ENCODE peak calls at places on chromosomes 16 and 17, in five cellular contexts. L is aorta, T is adipocyte, D is breast epithelium, R is PC-3. Q is an unnamed sample. For H3K4me1, the result is how much of the 10 kb centered on the place peaks cover.

GRCh38 chr16:54283735-54284318 is 2.8 kb downstream of the IRX3 start:
- DNase-seq in L (no peak), T (no peak), D (no peak), R (no peak), Q (no peak)

GRCh38 chr16:9932919-9933653 is 249.1 kb downstream of the GRIN2A start:
- DNase-seq in L (no peak), T (no peak), D (no peak), R (no peak), Q (no peak)

GRCh38 chr17:72942594-72942993 is 149.9 kb downstream of the SLC39A11 start:
- DNase-seq in L (no peak), T (no peak), D (no peak), R (no peak), Q (no peak)

GRCh38 chr16:88504489-88505404 is 51.7 kb downstream of the ZFPM1 start:
- DNase-seq in L (no peak), T (no peak), D (no peak), R (no peak), Q (peak)

GRCh38 chr17:60583008-60583407 is 17.0 kb upstream of the PPM1D start:
- DNase-seq in L (no peak), T (no peak), D (no peak), R (no peak), Q (no peak)

GRCh38 chr16:10988879-10989278 is 44.5 kb downstream of the CLEC16A start:
- DNase-seq in L (no peak), T (no peak), D (no peak), R (no peak), Q (no peak)

GRCh38 chr16:4136229-4136813 is 20.1 kb upstream of the ADCY9 start:
- DNase-seq in L (no peak), T (no peak), D (peak), R (peak), Q (peak)

GRCh38 chr17:33983824-33984574 is 271.1 kb upstream of the CCL2 start:
- DNase-seq in L (no peak), T (no peak), D (no peak), R (no peak), Q (no peak)

GRCh38 chr17:1755252-1755992 is 6.4 kb upstream of the SERPINF1 start:
- DNase-seq in L (no peak), T (no peak), D (no peak), R (no peak), Q (no peak)

GRCh38 chr17:57941384-57942370 is 13.5 kb downstream of the CUEDC1 start:
- DNase-seq in L (no peak), T (no peak), D (no peak), R (no peak), Q (no peak)

GRCh38 chr16:11472851-11473250 is 113.9 kb downstream of the LITAF start:
- DNase-seq in L (no peak), T (no peak), D (no peak), R (no peak), Q (no peak)

GRCh38 chr16:80671281-80671849 is 130.6 kb downstream of the DYNLRB2 start:
- DNase-seq in L (no peak), T (no peak), D (no peak), R (no peak), Q (no peak)

GRCh38 chr17:77036136-77036840 is 104.5 kb upstream of the SEC14L1 start:
- DNase-seq in L (no peak), T (no peak), D (no peak), R (no peak), Q (no peak)

GRCh38 chr17:53313746-53314145 is 509.0 kb upstream of the KIF2B start:
- DNase-seq in L (no peak), T (peak), D (no peak), R (peak), Q (no peak)

GRCh38 chr16:30464078-30464477 is 8.5 kb upstream of the ITGAL start:
- DNase-seq in L (no peak), T (no peak), D (no peak), R (no peak), Q (no peak)

GRCh38 chr17:27657620-27658019 is 26.6 kb downstream of the LGALS9 start:
- DNase-seq in L (no peak), T (peak), D (no peak), R (peak), Q (no peak)

GRCh38 chr16:89087922-89088321 is 5.7 kb upstream of the ACSF3 start:
- DNase-seq in L (no peak), T (no peak), D (no peak), R (no peak), Q (no peak)

GRCh38 chr16:50354629-50355456 is 13.9 kb downstream of the BRD7 start:
- DNase-seq in L (no peak), T (peak), D (no peak), R (peak), Q (no peak)

GRCh38 chr17:11642655-11643054 is 44.4 kb downstream of the DNAH9 start:
- DNase-seq in L (no peak), T (no peak), D (no peak), R (no peak), Q (no peak)

GRCh38 chr17:7014995-7015586 is 2.7 kb downstream of the RNASEK start:
- DNase-seq in L (no peak), T (peak), D (no peak), R (no peak), Q (no peak)

GRCh38 chr17:6643460-6644125 is 2.7 kb downstream of the TXNDC17 start:
- DNase-seq in L (no peak), T (no peak), D (no peak), R (peak), Q (no peak)

GRCh38 chr16:9446471-9447194 is 355.2 kb downstream of the HAPSTR1 start:
- DNase-seq in L (no peak), T (no peak), D (no peak), R (no peak), Q (peak)

GRCh38 chr16:81448154-81449131 is 3.8 kb downstream of the CMIP start:
- DNase-seq in L (peak), T (no peak), D (no peak), R (peak), Q (peak)

GRCh38 chr16:54374136-54374535 is 87.5 kb upstream of the IRX3 start:
- DNase-seq in L (no peak), T (peak), D (no peak), R (no peak), Q (no peak)

GRCh38 chr16:55480228-55480655 is 1.2 kb downstream of the MMP2 start:
- DNase-seq in L (peak), T (peak), D (peak), R (peak), Q (no peak)

GRCh38 chr17:73750975-73751374 is 106.7 kb upstream of the SDK2 start:
- DNase-seq in L (no peak), T (no peak), D (no peak), R (no peak), Q (peak)

GRCh38 chr17:65523853-65524664 is 37.4 kb downstream of the AXIN2 start:
- DNase-seq in L (no peak), T (no peak), D (no peak), R (no peak), Q (peak)

GRCh38 chr17:9529033-9529748 is 46.4 kb downstream of the STX8 start:
- DNase-seq in L (no peak), T (peak), D (no peak), R (peak), Q (no peak)

GRCh38 chr17:39699818-39700147 is at the start of gene ERBB2:
- DNase-seq in L (peak), T (peak), D (peak), R (peak), Q (peak)

GRCh38 chr17:19805006-19805405 is 56.9 kb upstream of the ALDH3A1 start:
- DNase-seq in L (no peak), T (peak), D (no peak), R (no peak), Q (no peak)

GRCh38 chr16:68373528-68374250 is 62.9 kb downstream of the PRMT7 start:
- DNase-seq in L (peak), T (no peak), D (no peak), R (no peak), Q (no peak)

GRCh38 chr17:7294614-7295153 is at the start of gene YBX2:
- DNase-seq in L (peak), T (peak), D (peak), R (peak), Q (peak)

GRCh38 chr16:84044108-84044488 is 1.5 kb upstream of the SLC38A8 start:
- DNase-seq in L (peak), T (peak), D (no peak), R (peak), Q (peak)

GRCh38 chr16:66486773-66487579 is 59.9 kb downstream of the BEAN1 start:
- DNase-seq in L (peak), T (peak), D (peak), R (peak), Q (no peak)

DNA sequence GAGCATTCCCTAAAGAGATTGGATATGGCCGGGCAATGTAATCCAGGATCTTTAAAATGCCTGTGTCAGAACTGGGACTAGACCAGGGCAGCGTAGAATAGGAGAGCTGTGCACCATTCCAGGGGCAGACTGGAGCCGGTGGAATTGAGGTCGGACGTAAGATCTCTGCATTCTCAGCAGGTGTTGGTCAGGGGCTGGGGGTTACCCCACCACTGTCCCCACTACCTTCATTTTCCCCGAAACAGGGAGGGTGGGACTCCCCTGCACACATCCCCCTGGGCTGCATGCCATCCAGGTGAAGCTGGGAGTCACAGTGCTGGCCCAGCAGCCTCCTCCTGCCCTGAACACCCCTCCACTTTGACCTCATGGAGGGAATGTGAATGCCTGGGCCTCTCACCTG is 17.8 kb downstream of the OSBPL7 start:
- DNase-seq in L (peak), T (no peak), D (no peak), R (no peak), Q (no peak)
- H3K4me1 ChIP-seq in L (under half), T (under half), D (under half), R (under half), Q (under half)

GRCh38 chr17:79603771-79604170 is 7.1 kb downstream of the RBFOX3 start:
- DNase-seq in L (no peak), T (no peak), D (no peak), R (no peak), Q (no peak)

GRCh38 chr17:79602621-79603020 is 8.2 kb downstream of the RBFOX3 start:
- DNase-seq in L (no peak), T (no peak), D (no peak), R (no peak), Q (no peak)

GRCh38 chr17:79600071-79600470 is 10.8 kb downstream of the RBFOX3 start:
- DNase-seq in L (no peak), T (no peak), D (no peak), R (no peak), Q (no peak)

GRCh38 chr17:79600613-79601221 is 10.1 kb downstream of the RBFOX3 start:
- DNase-seq in L (no peak), T (no peak), D (no peak), R (no peak), Q (no peak)

GRCh38 chr17:79601604-79602420 is 9.0 kb downstream of the RBFOX3 start:
- DNase-seq in L (no peak), T (no peak), D (no peak), R (no peak), Q (no peak)
- H3K4me1 ChIP-seq in L (under half), T (under half), D (under half), R (under half), Q (under half)

DNA sequence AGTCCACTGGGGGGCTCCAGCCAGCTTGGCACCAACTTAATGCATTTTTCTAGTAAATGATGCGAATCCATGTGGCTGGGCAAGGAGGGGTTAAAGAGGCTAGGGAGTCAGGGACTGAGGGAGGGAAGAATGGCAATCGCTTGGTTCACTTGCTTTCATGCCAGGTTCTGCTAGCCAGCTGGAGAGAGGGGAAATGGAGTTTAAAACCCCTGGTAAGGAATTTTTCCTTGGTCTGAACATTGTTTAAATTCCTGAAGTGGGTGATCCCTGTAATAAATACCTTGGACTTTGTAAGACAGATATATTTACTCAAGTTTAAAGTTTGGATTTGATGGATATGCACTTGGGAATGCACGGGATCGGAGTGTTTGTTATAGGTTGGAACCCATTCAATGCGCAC is 22.8 kb downstream of the ANKFN1 start:
- DNase-seq in L (no peak), T (peak), D (no peak), R (no peak), Q (no peak)
- H3K4me1 ChIP-seq in L (under half), T (under half), D (under half), R (under half), Q (under half)

GRCh38 chr16:27321013-27321960 is 7.5 kb downstream of the IL4R start:
- DNase-seq in L (no peak), T (no peak), D (no peak), R (peak), Q (no peak)
- H3K4me1 ChIP-seq in L (under half), T (under half), D (under half), R (half or more), Q (under half)

DNA sequence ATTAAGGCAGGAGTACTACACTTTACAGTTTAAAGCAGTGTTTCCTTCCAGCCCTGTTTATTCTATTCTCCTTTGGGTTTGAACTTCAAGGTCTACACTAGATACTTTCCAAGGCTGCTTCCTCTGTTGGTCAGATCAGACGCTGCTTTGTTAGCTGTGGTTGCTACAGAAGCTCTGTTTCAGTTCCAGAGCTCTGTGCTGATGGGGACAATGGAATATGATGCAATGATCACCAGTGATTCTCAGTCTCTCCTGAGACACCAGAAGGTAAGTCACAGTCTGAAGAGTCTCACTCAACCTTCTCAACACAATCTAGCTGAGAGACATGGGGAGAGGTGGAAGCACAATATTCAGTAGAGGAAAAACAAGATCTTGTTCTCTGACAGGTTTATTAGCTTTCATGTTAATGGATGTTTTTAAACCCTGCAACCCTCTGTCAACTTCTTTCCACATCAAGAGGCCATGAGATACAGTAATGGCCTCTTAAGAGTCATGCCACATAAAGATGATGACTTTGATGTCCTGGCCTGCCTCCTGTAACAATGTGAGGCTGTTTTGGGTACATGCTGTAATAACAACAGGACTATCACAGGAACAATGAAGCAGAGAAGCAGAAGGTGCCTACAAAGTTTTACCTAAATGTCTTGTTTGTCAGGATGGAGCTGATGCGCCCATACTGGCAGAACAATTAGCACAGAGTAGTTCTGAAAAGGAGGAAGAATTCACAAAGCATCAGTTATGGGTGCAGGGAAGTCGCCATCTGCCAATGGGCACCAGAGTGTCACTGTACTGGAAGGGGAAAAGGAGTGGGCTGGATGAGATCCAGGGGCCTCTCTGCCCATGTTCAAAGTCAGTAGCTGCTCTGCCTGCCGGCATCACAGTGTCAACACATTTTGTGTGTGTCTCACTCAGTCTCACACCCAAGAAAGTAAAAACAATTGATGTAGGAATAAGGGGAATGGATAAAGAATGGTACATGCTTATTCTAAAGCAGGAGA is 33.4 kb downstream of the PSME3IP1 start:
- DNase-seq in L (no peak), T (no peak), D (no peak), R (no peak), Q (no peak)
- H3K4me1 ChIP-seq in L (under half), T (under half), D (under half), R (under half), Q (under half)

GRCh38 chr17:48296453-48296852 is 133.6 kb downstream of the SKAP1 start:
- DNase-seq in L (no peak), T (no peak), D (no peak), R (no peak), Q (no peak)
- H3K4me1 ChIP-seq in L (under half), T (under half), D (under half), R (under half), Q (under half)

Q was measured in small intestine.